ENCODE peak calls at places on chromosomes 7 and 10, in eight cellular contexts. P, H, K, C, F, Y, J and N are unnamed samples.

GRCh38 chr7:53771701-53772100 is 736.3 kb downstream of the POM121L12 start:
- DNase-seq in P (no peak), Y (no peak), J (no peak), C (no peak), K (no peak), H (no peak), F (no peak), N (no peak)

GRCh38 chr7:99005776-99006175 is 127.4 kb downstream of the TRRAP start:
- DNase-seq in J (peak; percentile 37), C (no peak), P (no peak), F (no peak), H (no peak), K (no peak), Y (no peak), N (no peak)

GRCh38 chr10:85646312-85646711 is 720.3 kb downstream of the GRID1 start:
- DNase-seq in Y (peak; percentile 6), J (no peak), C (peak; percentile 28), F (no peak), H (no peak), K (no peak), P (no peak), N (no peak)

GRCh38 chr10:93599778-93600177 is 1.3 kb downstream of the RBP4 start:
- DNase-seq in F (no peak), P (no peak), H (no peak), Y (no peak), K (no peak), J (no peak), C (no peak), N (no peak)

GRCh38 chr10:119090026-119090808 is 9.6 kb upstream of the EIF3A start:
- DNase-seq in Y (no peak), C (no peak), F (no peak), J (no peak), P (no peak), H (no peak), K (no peak), N (peak; percentile 43)

GRCh38 chr10:110005716-110006115 is 2.1 kb upstream of the ADD3 start:
- DNase-seq in C (peak; percentile 65), H (peak; percentile 18), P (no peak), F (peak; percentile 29), K (no peak), J (no peak), Y (peak; percentile 84), N (peak; percentile 58)

GRCh38 chr10:125538947-125539649 is 143.9 kb downstream of the TEX36 start:
- DNase-seq in K (no peak), C (peak; percentile 74), J (no peak), F (peak; percentile 24), H (no peak), Y (no peak), P (no peak), N (peak; percentile 87)

GRCh38 chr7:34787586-34787985 is 129.6 kb downstream of the NPSR1 start:
- DNase-seq in F (no peak), C (no peak), P (no peak), J (no peak), Y (no peak), K (no peak), H (no peak), N (no peak)

GRCh38 chr10:114100848-114101741 is 57.4 kb downstream of the ADRB1 start:
- DNase-seq in H (no peak), J (peak; percentile 40), Y (peak; percentile 42), K (no peak), C (peak; percentile 46), F (peak; percentile 48), P (no peak), N (peak; percentile 42)

GRCh38 chr10:3935933-3936359 is 150.9 kb upstream of the KLF6 start:
- DNase-seq in F (no peak), J (no peak), Y (peak; percentile 31), K (no peak), P (no peak), H (no peak), C (peak; percentile 47), N (peak; percentile 87)

GRCh38 chr7:108308913-108309312 is 147.3 kb downstream of the NRCAM start:
- DNase-seq in P (no peak), K (no peak), Y (peak; percentile 86), C (no peak), H (no peak), F (no peak), J (no peak), N (no peak)

GRCh38 chr10:95404460-95404858 is 113.7 kb upstream of the PDLIM1 start:
- DNase-seq in P (no peak), Y (no peak), K (no peak), J (no peak), C (no peak), H (no peak), F (no peak), N (no peak)

GRCh38 chr10:17233534-17233933 is 5.5 kb downstream of the VIM start:
- DNase-seq in C (no peak), H (no peak), K (no peak), P (no peak), Y (peak; percentile 63), J (no peak), F (no peak), N (peak; percentile 26)

GRCh38 chr10:25493122-25493893 is 318.5 kb downstream of the GPR158 start:
- DNase-seq in F (peak; percentile 52), C (peak; percentile 72), P (no peak), K (no peak), J (no peak), H (no peak), Y (peak; percentile 98), N (no peak)

GRCh38 chr7:104859754-104860426 is 154.1 kb upstream of the KMT2E start:
- DNase-seq in P (no peak), Y (no peak), J (no peak), H (no peak), C (no peak), K (no peak), F (no peak), N (no peak)

GRCh38 chr7:104857458-104858425 is 156.3 kb upstream of the KMT2E start:
- DNase-seq in P (no peak), F (no peak), J (no peak), H (no peak), K (no peak), Y (no peak), C (no peak), N (no peak)

GRCh38 chr7:104861729-104862128 is 152.3 kb upstream of the KMT2E start:
- DNase-seq in H (no peak), K (no peak), Y (no peak), C (no peak), P (no peak), F (no peak), J (no peak), N (no peak)

GRCh38 chr7:104862719-104863118 is 151.3 kb upstream of the KMT2E start:
- DNase-seq in F (no peak), K (no peak), C (peak; percentile 34), P (no peak), H (no peak), J (no peak), Y (peak; percentile 10), N (no peak)
- TF ChIP-seq CTCF in F (no peak), K (no peak), C (peak; percentile 29), P (no peak), H (no peak), J (no peak), Y (peak; percentile 40), N (no peak)

GRCh38 chr7:30027065-30027456 is 559 bp upstream of the FKBP14 start:
- DNase-seq in K (no peak), C (peak; percentile 70), J (peak; percentile 61), Y (peak; percentile 48), P (no peak), F (peak; percentile 29), H (no peak), N (no peak)

GRCh38 chr7:30026229-30027064 is at the start of gene FKBP14:
- DNase-seq in J (peak; percentile 92), K (peak; percentile 97), F (peak; percentile 99), H (peak; percentile 97), Y (peak; percentile 100), P (peak; percentile 80), C (peak; percentile 99), N (peak; percentile 98)

GRCh38 chr7:30027915-30028748 is at the start of gene PLEKHA8:
- DNase-seq in C (peak; percentile 90), F (peak; percentile 88), P (peak; percentile 52), K (peak; percentile 90), Y (peak; percentile 86), J (peak; percentile 92), H (peak; percentile 75), N (peak; percentile 94)

GRCh38 chr7:30029696-30030095 is 1.5 kb downstream of the PLEKHA8 start:
- DNase-seq in J (peak; percentile 22), C (peak; percentile 17), P (no peak), H (no peak), F (no peak), Y (no peak), K (no peak), N (peak; percentile 37)

GRCh38 chr7:30028749-30029635 is 780 bp downstream of the PLEKHA8 start:
- DNase-seq in H (peak; percentile 32), P (peak; percentile 31), J (peak; percentile 53), C (peak; percentile 55), F (peak; percentile 61), K (no peak), Y (peak; percentile 37), N (peak; percentile 63)
- TF ChIP-seq CTCF in H (no peak), P (no peak), J (no peak), C (no peak), F (peak; percentile 10), K (no peak), Y (peak; percentile 18), N (no peak)

GRCh38 chr10:201328-201771 is 66.1 kb downstream of the ZMYND11 start:
- DNase-seq in C (no peak), J (no peak), P (no peak), H (no peak), F (no peak), Y (peak; percentile 29), K (no peak), N (no peak)
- TF ChIP-seq CTCF in C (no peak), J (no peak), P (no peak), H (no peak), F (no peak), Y (no peak), K (no peak), N (no peak)

GRCh38 chr10:74151057-74151878 is at the start of gene ADK:
- DNase-seq in P (peak; percentile 100), Y (peak; percentile 98), K (peak; percentile 100), J (peak; percentile 99), H (peak; percentile 100), C (peak; percentile 100), F (peak; percentile 98), N (peak; percentile 100)

GRCh38 chr10:74150151-74151056 is at the start of gene AP3M1:
- DNase-seq in K (peak; percentile 90), Y (no peak), H (peak; percentile 82), J (no peak), F (peak; percentile 83), P (peak; percentile 64), C (peak; percentile 89), N (peak; percentile 86)

GRCh38 chr10:74153676-74154075 is 2.7 kb downstream of the ADK start:
- DNase-seq in Y (no peak), C (no peak), J (no peak), K (no peak), P (no peak), F (no peak), H (no peak), N (no peak)

GRCh38 chr10:74151879-74152722 is 1.1 kb downstream of the ADK start:
- DNase-seq in Y (no peak), H (peak; percentile 33), P (no peak), K (no peak), F (no peak), J (no peak), C (no peak), N (no peak)

DNA sequence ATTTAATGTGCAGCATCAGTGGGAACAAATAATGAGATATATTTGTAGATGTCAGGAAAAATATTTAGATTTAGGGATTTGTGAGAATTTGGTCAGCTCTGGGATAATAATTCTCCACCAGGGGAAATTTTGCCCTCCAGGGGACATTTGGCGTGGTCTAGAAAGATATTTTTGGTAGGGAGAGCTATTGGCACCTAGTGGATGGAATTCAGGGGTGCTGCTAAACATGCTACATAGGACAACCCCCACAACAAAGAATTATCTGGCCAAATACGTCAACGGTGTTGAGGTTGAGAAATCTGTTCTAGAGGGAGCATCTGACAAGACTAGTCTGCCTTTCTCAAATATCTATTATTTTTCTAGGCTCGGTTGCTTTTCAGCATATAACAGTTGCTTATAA is 2.1 kb downstream of the ADK start:
- DNase-seq in H (peak; percentile 26), J (no peak), K (no peak), Y (peak; percentile 83), C (no peak), F (no peak), P (no peak), N (no peak)
- TF ChIP-seq CTCF in H (peak; percentile 18), J (no peak), K (peak; percentile 34), Y (peak; percentile 48), C (peak; percentile 19), F (no peak), P (no peak), N (no peak)